ENCODE peak calls at places on chromosomes 11 and 22, in five cellular contexts. O is H9, A is neuronal stem cell, U is mesendoderm, F is IMR-90. P is an unnamed sample.

GRCh38 chr11:134223066-134223465 is 701 bp downstream of the NCAPD3 start:
- DNase-seq in O (no peak), A (no peak), U (no peak), F (no peak), P (no peak)

GRCh38 chr11:70799386-70799785 is 401.1 kb downstream of the CTTN start:
- DNase-seq in O (no peak), A (no peak), U (no peak), F (peak), P (no peak)

GRCh38 chr11:119709638-119710346 is 19.2 kb downstream of the NECTIN1 start:
- DNase-seq in O (peak), A (peak), U (peak), F (peak), P (peak)

GRCh38 chr11:77402218-77402556 is 71.7 kb downstream of the PAK1 start:
- DNase-seq in O (no peak), A (no peak), U (no peak), F (no peak), P (no peak)

GRCh38 chr11:123454796-123455195 is 24.7 kb downstream of the GRAMD1B start:
- DNase-seq in O (no peak), A (no peak), U (no peak), F (no peak), P (no peak)

GRCh38 chr22:27399161-27399560 is 402.4 kb downstream of the MN1 start:
- DNase-seq in O (no peak), A (no peak), U (no peak), F (no peak), P (no peak)

GRCh38 chr11:131504199-131504949 is 134.0 kb downstream of the NTM start:
- DNase-seq in O (peak), A (peak), U (peak), F (no peak), P (no peak)

GRCh38 chr11:67999201-67999629 is 4.7 kb downstream of the UNC93B1 start:
- DNase-seq in O (peak), A (no peak), U (no peak), F (no peak), P (no peak)

GRCh38 chr11:65642014-65642671 is 4.2 kb downstream of the SIPA1 start:
- DNase-seq in O (peak), A (peak), U (peak), F (no peak), P (no peak)

GRCh38 chr22:40031766-40032470 is 37.2 kb downstream of the FAM83F start:
- DNase-seq in O (no peak), A (no peak), U (no peak), F (no peak), P (no peak)

GRCh38 chr11:114989536-114989935 is 311.2 kb downstream of the NXPE2 start:
- DNase-seq in O (no peak), A (no peak), U (no peak), F (no peak), P (no peak)

GRCh38 chr11:110948112-110948511 is 235.9 kb upstream of the ARHGAP20 start:
- DNase-seq in O (no peak), A (no peak), U (no peak), F (peak), P (no peak)
- H4K8ac ChIP-seq in O (no peak), A (no peak), U (no peak), F (no peak), P (no peak)

GRCh38 chr11:46238967-46239800 is 38.3 kb upstream of the CREB3L1 start:
- DNase-seq in O (peak), A (peak), U (peak), F (peak), P (peak)
- H4K8ac ChIP-seq in O (no peak), A (no peak), U (no peak), F (peak), P (peak)

DNA sequence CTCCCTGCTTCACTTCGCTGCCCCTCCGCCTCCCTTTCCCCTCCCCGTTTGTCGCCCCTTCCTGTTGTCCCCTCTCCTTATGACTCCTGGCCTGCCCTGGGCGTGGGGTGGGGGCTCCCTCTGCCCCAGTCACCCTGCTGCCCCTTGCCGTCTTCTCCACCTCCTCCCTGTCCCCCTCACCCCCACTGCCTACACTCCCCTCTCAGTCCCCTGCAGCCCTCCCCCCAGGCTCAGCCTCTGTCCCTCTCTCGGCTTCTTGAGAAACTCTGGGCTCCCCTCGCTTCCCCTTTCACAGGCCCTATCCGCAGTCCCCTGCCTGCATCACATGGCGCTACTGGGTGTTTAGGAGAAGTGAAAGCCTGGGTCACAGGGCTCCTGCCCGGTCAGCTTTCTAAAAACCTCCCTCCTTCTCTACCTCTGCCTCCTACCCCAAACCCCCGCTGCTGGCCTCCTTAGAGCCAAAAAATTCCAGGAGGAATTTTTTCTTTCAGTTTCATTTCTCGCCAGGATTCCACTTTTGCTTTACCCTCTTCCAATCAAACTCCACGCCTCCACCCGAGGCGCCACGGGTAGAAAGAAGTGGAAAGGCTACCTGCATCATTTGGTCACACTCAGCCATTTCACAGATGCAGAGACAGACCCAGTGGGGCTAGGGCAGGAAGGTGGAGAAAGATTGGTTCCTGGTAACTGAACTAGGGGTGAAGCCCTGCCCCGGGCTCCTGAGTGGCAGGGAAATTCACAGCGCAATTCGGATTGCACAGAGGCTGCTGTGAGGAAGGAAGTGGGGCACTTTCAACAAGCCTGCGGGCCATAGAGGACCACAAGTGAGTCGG is at the start of gene SLC15A3:
- DNase-seq in O (peak), A (no peak), U (peak), F (peak), P (peak)
- H4K8ac ChIP-seq in O (no peak), A (peak), U (no peak), F (peak), P (peak)

GRCh38 chr22:41285820-41286638 is at the start of gene RANGAP1:
- DNase-seq in O (peak), A (peak), U (peak), F (peak), P (peak)
- H4K8ac ChIP-seq in O (no peak), A (no peak), U (no peak), F (peak), P (peak)

GRCh38 chr22:24176630-24177029 is 4.7 kb upstream of the SUSD2 start:
- DNase-seq in O (no peak), A (no peak), U (no peak), F (no peak), P (no peak)
- H4K8ac ChIP-seq in O (no peak), A (no peak), U (no peak), F (no peak), P (no peak)

GRCh38 chr11:126115253-126115540 is 52.5 kb upstream of the CDON start:
- DNase-seq in O (no peak), A (no peak), U (no peak), F (no peak), P (peak)

GRCh38 chr11:126113963-126114362 is 51.3 kb upstream of the CDON start:
- DNase-seq in O (no peak), A (no peak), U (no peak), F (no peak), P (no peak)

GRCh38 chr11:126114486-126115252 is 52.0 kb upstream of the CDON start:
- DNase-seq in O (no peak), A (no peak), U (no peak), F (peak), P (peak)

GRCh38 chr11:126113515-126113957 is 50.9 kb upstream of the CDON start:
- DNase-seq in O (no peak), A (no peak), U (peak), F (peak), P (peak)

DNA sequence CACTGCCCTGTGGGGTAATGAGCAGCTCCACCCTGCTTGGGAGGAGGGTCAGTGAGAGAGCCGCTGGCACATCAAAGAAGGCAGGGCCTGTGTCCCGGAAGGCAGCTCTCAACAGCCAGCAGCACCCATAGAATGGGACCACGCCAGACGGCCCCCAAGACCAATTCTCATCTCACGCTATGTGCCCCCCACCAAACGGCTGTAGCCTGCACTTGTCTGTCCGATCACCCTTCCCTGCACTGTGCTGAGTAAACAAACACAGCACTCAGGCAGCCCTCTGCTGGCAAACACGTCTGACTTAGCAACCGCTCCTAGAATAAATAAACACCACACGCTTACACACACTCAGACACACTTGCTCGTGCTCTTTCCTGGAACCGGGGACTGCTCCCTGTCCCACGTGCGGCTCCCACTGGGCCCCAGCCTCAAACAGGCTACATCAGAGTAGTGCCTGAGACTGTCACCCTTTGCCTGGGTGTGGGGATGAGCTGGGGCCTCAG is 53.2 kb upstream of the CDON start:
- DNase-seq in O (no peak), A (no peak), U (peak), F (peak), P (peak)
- H4K8ac ChIP-seq in O (no peak), A (no peak), U (no peak), F (peak), P (peak)

DNA sequence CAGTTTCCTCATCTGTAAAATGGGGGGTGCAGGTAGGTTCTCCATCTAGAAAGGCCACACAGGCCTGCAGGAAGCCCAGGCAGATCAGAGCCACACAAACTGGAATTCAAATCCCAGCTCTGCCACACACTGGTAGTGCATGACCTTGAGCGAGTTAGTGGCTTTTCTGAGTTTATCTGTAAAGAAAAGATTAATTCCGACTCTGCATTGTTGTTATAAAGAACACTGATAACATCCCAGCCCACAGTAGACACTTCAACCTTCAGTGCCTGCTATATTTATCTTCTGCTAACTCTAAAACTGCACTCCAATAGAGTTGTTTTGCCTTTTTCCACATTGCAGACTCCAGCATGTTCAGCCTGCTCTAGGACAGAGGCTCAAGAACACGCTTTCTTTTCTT is 134.0 kb downstream of the PLEKHA7 start:
- DNase-seq in O (no peak), A (no peak), U (no peak), F (no peak), P (no peak)
- H4K8ac ChIP-seq in O (no peak), A (no peak), U (no peak), F (no peak), P (no peak)

GRCh38 chr11:63783925-63784592 is 15.5 kb upstream of the ZFTA start:
- DNase-seq in O (peak), A (no peak), U (peak), F (no peak), P (no peak)
- H4K8ac ChIP-seq in O (no peak), A (no peak), U (peak), F (no peak), P (peak)

GRCh38 chr11:20308601-20309000 is 54.9 kb upstream of the HTATIP2 start:
- DNase-seq in O (no peak), A (no peak), U (no peak), F (no peak), P (no peak)

GRCh38 chr11:20310596-20311394 is 52.7 kb upstream of the HTATIP2 start:
- DNase-seq in O (no peak), A (peak), U (no peak), F (no peak), P (no peak)

GRCh38 chr11:20309626-20310025 is 53.9 kb upstream of the HTATIP2 start:
- DNase-seq in O (no peak), A (no peak), U (no peak), F (no peak), P (no peak)

GRCh38 chr11:20310137-20310536 is 53.4 kb upstream of the HTATIP2 start:
- DNase-seq in O (no peak), A (no peak), U (no peak), F (no peak), P (no peak)

DNA sequence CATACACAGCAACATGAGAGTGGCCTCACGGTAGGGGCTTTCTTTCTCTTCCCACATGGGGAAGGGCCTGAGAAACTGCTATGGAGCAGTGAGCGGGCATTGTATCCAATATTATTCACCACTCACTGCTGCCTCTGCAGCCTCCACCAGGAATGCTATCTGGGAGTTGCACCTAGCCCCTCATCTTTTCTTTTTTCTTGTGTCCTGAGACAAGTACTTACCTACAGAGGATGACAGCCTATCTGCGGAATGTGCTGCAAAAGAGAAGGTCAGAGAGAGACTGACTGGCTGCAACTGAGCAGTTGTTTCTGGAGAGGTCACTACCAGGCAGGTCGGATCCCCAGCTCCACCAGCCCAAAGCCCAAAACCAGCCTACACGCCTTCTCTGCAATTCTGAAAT is 52.1 kb upstream of the HTATIP2 start:
- DNase-seq in O (no peak), A (no peak), U (peak), F (no peak), P (no peak)
- H4K8ac ChIP-seq in O (no peak), A (no peak), U (no peak), F (no peak), P (no peak)

P was measured in mesenchymal stem cell.